ENCODE peak calls at places on chromosomes 1 and 21, in six cellular contexts. W is activated CD4-positive, alpha-beta T cell treated with anti-CD3 and anti-CD28 coated beads, Interleukin-2, amount 50 U/mL, for 24 hours; R is stimulated activated CD4-positive, alpha-beta T cell treated with anti-CD3 and anti-CD28 coated beads, Interleukin-4, amount 100 ng/mL, for 48 hours; J is COR-L47; C is GM18507; L is H4. P is an unnamed sample.

GRCh38 chr1:63033211-63033610 is 249.3 kb downstream of the ATG4C start:
- DNase-seq in W (no peak), C (no peak), L (no peak), R (no peak), J (no peak), P (no peak)

GRCh38 chr1:240122639-240123604 is 31.2 kb downstream of the FMN2 start:
- DNase-seq in W (no peak), C (no peak), L (peak; percentile 25), J (peak; percentile 95), R (no peak), P (no peak)

GRCh38 chr1:155540000-155540874 is 22.4 kb downstream of the ASH1L start:
- DNase-seq in C (no peak), L (no peak), J (no peak), W (no peak), R (no peak), P (no peak)

GRCh38 chr1:67818725-67819301 is 14.5 kb downstream of the GNG12 start:
- DNase-seq in J (no peak), R (no peak), C (no peak), W (no peak), L (no peak), P (no peak)

GRCh38 chr21:29697555-29698193 is 242.1 kb downstream of the GRIK1 start:
- DNase-seq in W (no peak), C (no peak), J (no peak), R (no peak), L (no peak), P (peak; percentile 28)

GRCh38 chr21:37338671-37339526 is 27.7 kb upstream of the DYRK1A start:
- DNase-seq in W (no peak), R (no peak), C (no peak), L (peak; percentile 91), J (no peak), P (peak; percentile 93)

GRCh38 chr1:210413951-210414350 is 85.2 kb downstream of the HHAT start:
- DNase-seq in R (no peak), L (no peak), J (no peak), C (no peak), W (no peak), P (no peak)

GRCh38 chr1:221845650-221846371 is 103.9 kb upstream of the DUSP10 start:
- DNase-seq in J (no peak), L (peak; percentile 61), C (no peak), R (no peak), W (no peak), P (no peak)

GRCh38 chr1:10107985-10108663 is 75.4 kb downstream of the UBE4B start:
- DNase-seq in L (peak; percentile 94), W (no peak), R (no peak), J (no peak), C (no peak), P (peak; percentile 64)

GRCh38 chr1:30537279-30537678 is 186.1 kb downstream of the MATN1 start:
- DNase-seq in L (no peak), C (no peak), W (no peak), J (no peak), R (no peak), P (no peak)

GRCh38 chr1:49364676-49365075 is 588.0 kb upstream of the BEND5 start:
- DNase-seq in W (no peak), L (no peak), C (no peak), J (no peak), R (no peak), P (no peak)

GRCh38 chr1:213658508-213658907 is 329.3 kb upstream of the PROX1 start:
- DNase-seq in R (no peak), W (no peak), J (no peak), L (no peak), C (no peak), P (no peak)

GRCh38 chr1:156586323-156586722 is 5.3 kb upstream of the NAXE start:
- DNase-seq in L (no peak), J (no peak), W (no peak), R (no peak), C (no peak), P (no peak)

P was measured in foreskin fibroblast.